ENCODE peak calls at places on chromosomes 5 and 9, in seven cellular contexts. T, X, N, A, G, Y and C are unnamed samples. For H3K27me3, the result is how much of the 10 kb centered on the place peaks cover.

GRCh38 chr5:170353011-170353890 is 35.9 kb downstream of the KCNMB1 start:
- DNase-seq in T (no peak), X (no peak), N (no peak), A (no peak), G (no peak), Y (peak), C (no peak)

GRCh38 chr9:136740971-136741884 is 1.5 kb downstream of the LCN10 start:
- DNase-seq in T (no peak), X (peak), N (no peak), A (no peak), G (no peak), Y (peak), C (no peak)

GRCh38 chr9:14347408-14348224 is 33.7 kb upstream of the NFIB start:
- DNase-seq in T (no peak), X (no peak), N (no peak), A (peak), G (peak), Y (peak), C (peak)

GRCh38 chr9:6686396-6686795 is 40.9 kb upstream of the GLDC start:
- DNase-seq in T (no peak), X (peak), N (peak), A (peak), G (no peak), Y (no peak), C (no peak)

GRCh38 chr9:96515629-96516470 is 65.9 kb downstream of the HABP4 start:
- DNase-seq in T (no peak), X (peak), N (no peak), A (no peak), G (no peak), Y (no peak), C (no peak)

GRCh38 chr9:27599102-27599501 is 25.8 kb upstream of the C9orf72 start:
- DNase-seq in T (no peak), X (no peak), N (no peak), A (no peak), G (no peak), Y (no peak), C (no peak)

GRCh38 chr5:77418601-77419591 is 73.2 kb downstream of the WDR41 start:
- DNase-seq in T (no peak), X (peak), N (no peak), A (peak), G (peak), Y (no peak), C (no peak)

GRCh38 chr5:131589510-131590348 is 45.3 kb downstream of the RAPGEF6 start:
- DNase-seq in T (peak), X (peak), N (peak), A (peak), G (no peak), Y (no peak), C (no peak)

GRCh38 chr5:150626853-150627276 is 13.6 kb upstream of the SYNPO start:
- DNase-seq in T (no peak), X (no peak), N (no peak), A (no peak), G (peak), Y (peak), C (peak)

GRCh38 chr9:133881671-133882381 is 110.3 kb downstream of the VAV2 start:
- DNase-seq in T (no peak), X (no peak), N (no peak), A (no peak), G (no peak), Y (no peak), C (peak)

GRCh38 chr9:123445981-123446610 is 90.1 kb downstream of the CRB2 start:
- DNase-seq in T (no peak), X (peak), N (no peak), A (no peak), G (no peak), Y (no peak), C (no peak)

GRCh38 chr5:172245046-172245445 is 38.5 kb downstream of the UBTD2 start:
- DNase-seq in T (no peak), X (no peak), N (no peak), A (no peak), G (no peak), Y (no peak), C (no peak)

GRCh38 chr9:9904021-9904420 is 708.8 kb downstream of the PTPRD start:
- DNase-seq in T (no peak), X (no peak), N (no peak), A (no peak), G (no peak), Y (no peak), C (no peak)

GRCh38 chr9:38315085-38315595 is 77.4 kb upstream of the ALDH1B1 start:
- DNase-seq in T (no peak), X (no peak), N (no peak), A (no peak), G (no peak), Y (no peak), C (no peak)

GRCh38 chr9:89635007-89635742 is 30.4 kb downstream of the GADD45G start:
- DNase-seq in T (no peak), X (peak), N (no peak), A (peak), G (no peak), Y (no peak), C (no peak)

GRCh38 chr9:91117959-91118651 is 243.6 kb downstream of the AUH start:
- DNase-seq in T (no peak), X (peak), N (no peak), A (no peak), G (peak), Y (peak), C (peak)

GRCh38 chr9:96031366-96031824 is 155.9 kb downstream of the ERCC6L2 start:
- DNase-seq in T (no peak), X (no peak), N (no peak), A (peak), G (peak), Y (peak), C (no peak)

DNA sequence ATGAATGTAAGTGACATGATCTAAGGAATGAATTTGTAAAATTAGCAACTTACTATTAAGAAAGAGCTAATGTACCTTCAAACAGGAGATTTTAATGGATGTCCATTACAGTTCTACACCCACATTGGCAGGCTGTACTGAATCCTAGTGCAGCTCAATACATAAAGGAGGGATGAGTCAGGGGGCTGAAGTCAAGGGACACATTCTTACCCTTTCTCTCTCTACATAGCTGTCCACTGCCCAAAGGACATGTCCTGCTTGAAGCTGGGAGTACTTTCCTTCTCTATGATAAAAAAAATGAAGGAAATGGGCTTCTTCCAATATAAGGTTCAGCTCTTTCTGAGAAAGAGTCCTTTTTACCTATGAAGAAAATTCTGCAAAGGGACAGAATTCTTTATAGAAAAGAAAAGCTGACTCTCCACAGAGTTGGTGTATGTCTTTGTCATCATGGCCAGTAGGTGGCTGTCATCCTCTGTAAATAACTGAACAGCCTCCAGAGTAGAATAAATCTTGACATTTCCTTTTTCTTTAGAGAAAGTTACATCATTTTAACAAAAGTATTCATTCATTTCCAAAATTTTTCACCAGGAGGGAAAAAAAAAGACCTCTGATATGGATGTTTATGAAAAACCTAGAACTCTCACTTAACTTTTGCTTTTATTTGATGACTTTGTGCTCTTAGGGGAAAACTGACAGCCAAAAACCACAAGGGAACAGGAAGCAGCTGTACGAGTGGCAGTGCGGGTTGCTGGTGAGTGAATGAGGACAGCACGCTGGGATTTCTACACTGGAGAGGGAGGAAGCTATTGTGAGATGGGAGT is 13.1 kb upstream of the IFNA14 start:
- DNase-seq in T (no peak), X (peak), N (peak), A (peak), G (no peak), Y (peak), C (peak)
- TF ChIP-seq CTCF in T (peak), X (peak), N (peak), A (peak), G (peak), Y (peak), C (peak)

GRCh38 chr5:84688566-84688965 is 303.9 kb upstream of the EDIL3 start:
- DNase-seq in T (no peak), X (peak), N (no peak), A (peak), G (no peak), Y (no peak), C (no peak)

GRCh38 chr5:84683594-84683993 is 298.9 kb upstream of the EDIL3 start:
- DNase-seq in T (no peak), X (no peak), N (no peak), A (no peak), G (no peak), Y (no peak), C (no peak)

GRCh38 chr5:84680908-84681307 is 296.2 kb upstream of the EDIL3 start:
- DNase-seq in T (no peak), X (no peak), N (no peak), A (peak), G (no peak), Y (no peak), C (no peak)

GRCh38 chr5:84682531-84682930 is 297.9 kb upstream of the EDIL3 start:
- DNase-seq in T (no peak), X (no peak), N (no peak), A (no peak), G (no peak), Y (no peak), C (no peak)

DNA sequence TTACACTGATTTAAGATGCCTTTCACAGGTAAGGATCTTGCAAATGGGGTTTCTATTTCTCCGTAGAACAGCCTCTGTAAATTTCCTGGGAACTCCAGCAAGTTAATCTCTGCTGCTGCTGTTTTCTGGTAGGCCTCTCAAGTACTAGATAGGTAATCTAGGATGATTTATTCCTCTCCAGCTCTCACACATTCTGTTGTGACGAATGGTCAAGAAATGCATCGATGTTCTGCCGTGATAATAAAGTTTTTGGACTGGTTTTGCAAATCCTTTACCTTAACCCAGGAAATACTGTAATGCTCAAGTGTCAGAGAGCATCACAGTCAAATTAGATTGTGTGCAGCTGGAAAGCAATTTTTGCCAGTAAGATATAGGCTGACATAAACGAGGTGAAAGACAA is 300.4 kb upstream of the EDIL3 start:
- DNase-seq in T (no peak), X (no peak), N (no peak), A (no peak), G (no peak), Y (no peak), C (no peak)
- H3K4me3 ChIP-seq in T (no peak), X (no peak), N (no peak), A (no peak), G (no peak), Y (no peak), C (no peak)

GRCh38 chr9:129183495-129184308 is 5.6 kb upstream of the IER5L start:
- DNase-seq in T (no peak), X (peak), N (no peak), A (no peak), G (no peak), Y (no peak), C (no peak)

GRCh38 chr9:129178983-129179382 is 922 bp upstream of the IER5L start:
- DNase-seq in T (no peak), X (no peak), N (no peak), A (no peak), G (no peak), Y (no peak), C (no peak)

GRCh38 chr9:129182122-129182521 is 4.1 kb upstream of the IER5L start:
- DNase-seq in T (no peak), X (no peak), N (no peak), A (no peak), G (no peak), Y (no peak), C (no peak)

GRCh38 chr9:129182625-129183494 is 4.8 kb upstream of the IER5L start:
- DNase-seq in T (no peak), X (no peak), N (peak), A (peak), G (no peak), Y (peak), C (peak)

DNA sequence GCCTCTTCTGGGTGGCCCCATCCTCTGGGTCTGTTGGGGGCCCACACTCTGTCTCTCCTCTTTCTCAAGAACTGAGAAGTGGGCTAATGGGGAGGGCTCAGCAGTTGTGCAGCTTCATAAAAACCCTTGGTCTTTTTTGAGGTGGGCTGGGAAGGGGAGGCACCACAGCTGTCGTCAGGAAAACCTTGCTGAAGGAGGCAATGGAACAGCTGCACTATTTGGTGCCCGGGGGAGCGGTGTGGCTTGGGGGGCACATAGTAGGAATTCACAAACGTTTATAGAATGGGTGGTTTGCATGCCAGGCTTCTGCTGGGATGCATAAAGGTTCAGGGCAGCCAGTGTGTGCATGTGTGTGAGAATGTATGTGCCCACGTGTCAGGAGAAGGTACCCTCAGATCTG is 3.2 kb upstream of the IER5L start:
- DNase-seq in T (no peak), X (no peak), N (no peak), A (no peak), G (no peak), Y (no peak), C (no peak)
- H3K27me3 ChIP-seq in T (under half), X (under half), N (under half), A (under half), G (under half), Y (under half), C (under half)

DNA sequence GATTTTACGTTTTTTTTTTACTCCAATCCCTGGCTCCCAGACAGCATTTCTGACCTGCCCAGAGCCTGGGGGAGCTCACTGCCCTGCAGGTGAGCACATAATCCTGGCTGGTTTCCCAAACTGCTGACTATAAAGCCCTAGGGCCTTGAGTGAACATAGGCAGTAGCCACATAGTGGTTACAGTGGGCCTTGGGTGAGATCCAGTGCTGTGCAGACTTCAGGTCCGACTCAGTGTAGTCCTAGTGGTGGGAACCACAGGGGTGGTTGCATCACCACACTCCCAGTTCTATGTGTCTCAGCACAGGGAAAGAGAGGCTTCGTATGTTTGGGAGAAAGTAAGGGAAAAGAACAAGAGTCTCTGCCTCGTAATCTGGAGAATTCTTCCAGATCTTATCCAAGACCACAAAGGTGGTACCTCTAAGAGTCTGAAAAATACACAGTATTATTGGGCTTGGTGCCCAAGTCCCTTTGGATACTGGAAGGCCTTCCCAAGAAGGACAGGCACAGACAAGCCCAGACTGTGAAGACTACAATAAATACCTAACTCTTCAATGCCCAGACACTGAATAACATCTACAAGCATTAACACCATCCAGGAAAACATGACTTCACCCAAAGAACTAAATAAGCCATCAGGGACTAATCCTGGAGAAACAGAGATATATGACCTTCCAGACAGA is 89.4 kb downstream of the TSSK1B start:
- DNase-seq in T (no peak), X (peak), N (no peak), A (peak), G (no peak), Y (no peak), C (no peak)
- TF ChIP-seq CTCF in T (no peak), X (peak), N (no peak), A (no peak), G (no peak), Y (no peak), C (no peak)

GRCh38 chr5:39137391-39138181 is 63.4 kb upstream of the RICTOR start:
- DNase-seq in T (no peak), X (no peak), N (no peak), A (peak), G (no peak), Y (no peak), C (no peak)
- H3K4me3 ChIP-seq in T (no peak), X (no peak), N (no peak), A (no peak), G (no peak), Y (no peak), C (no peak)

GRCh38 chr5:135167634-135168033 is 133.6 kb upstream of the PITX1 start:
- DNase-seq in T (no peak), X (no peak), N (no peak), A (no peak), G (no peak), Y (no peak), C (no peak)
- H3K27me3 ChIP-seq in T (under half), X (under half), N (under half), A (under half), G (under half), Y (under half), C (under half)

DNA sequence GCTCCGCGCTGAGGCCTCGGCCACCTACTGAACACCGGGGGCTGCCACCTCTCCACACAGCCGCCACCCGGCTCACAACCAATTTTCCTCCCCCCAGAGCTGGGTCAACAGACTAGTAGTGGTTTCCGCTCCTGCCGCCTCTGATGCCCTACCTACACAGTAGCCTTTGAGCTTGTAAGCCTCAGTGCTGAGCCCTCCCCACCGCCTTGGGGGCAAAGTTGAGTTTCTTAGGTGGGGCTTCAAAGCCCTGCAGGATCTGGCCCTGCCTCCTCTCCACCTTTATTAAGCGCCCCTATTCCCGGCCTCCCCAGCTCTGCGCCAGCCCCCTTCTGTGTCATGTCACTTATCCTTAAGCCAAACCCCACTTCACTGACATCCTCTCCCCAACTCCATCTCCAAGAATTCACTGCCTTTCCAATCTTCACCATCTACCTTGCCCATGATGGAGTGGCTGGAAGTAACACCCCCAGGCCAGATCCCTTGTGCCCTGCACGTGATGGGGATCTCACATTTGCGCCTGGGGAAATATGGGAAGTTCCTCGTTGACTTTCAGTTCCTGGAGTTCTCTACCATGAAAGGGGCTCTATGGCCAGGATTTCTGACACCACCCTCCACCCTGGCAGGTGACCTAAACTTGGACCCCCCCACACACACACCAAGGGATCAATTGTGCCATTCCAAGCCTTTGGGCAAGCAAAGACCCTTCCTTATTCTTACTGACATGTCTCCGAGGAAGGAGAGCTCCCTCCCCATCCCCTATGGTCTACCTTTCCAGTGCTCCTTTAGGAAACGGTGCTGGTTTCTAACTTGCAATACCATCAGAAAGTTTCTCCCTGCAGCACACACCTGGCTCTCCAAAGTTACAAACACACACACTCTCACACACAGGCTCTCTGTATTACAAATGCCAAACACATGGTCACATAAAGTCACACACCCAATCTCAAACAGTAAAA is 2.7 kb upstream of the CNTFR start:
- DNase-seq in T (no peak), X (no peak), N (no peak), A (no peak), G (no peak), Y (no peak), C (no peak)
- TF ChIP-seq CTCF in T (no peak), X (no peak), N (no peak), A (no peak), G (no peak), Y (no peak), C (no peak)

DNA sequence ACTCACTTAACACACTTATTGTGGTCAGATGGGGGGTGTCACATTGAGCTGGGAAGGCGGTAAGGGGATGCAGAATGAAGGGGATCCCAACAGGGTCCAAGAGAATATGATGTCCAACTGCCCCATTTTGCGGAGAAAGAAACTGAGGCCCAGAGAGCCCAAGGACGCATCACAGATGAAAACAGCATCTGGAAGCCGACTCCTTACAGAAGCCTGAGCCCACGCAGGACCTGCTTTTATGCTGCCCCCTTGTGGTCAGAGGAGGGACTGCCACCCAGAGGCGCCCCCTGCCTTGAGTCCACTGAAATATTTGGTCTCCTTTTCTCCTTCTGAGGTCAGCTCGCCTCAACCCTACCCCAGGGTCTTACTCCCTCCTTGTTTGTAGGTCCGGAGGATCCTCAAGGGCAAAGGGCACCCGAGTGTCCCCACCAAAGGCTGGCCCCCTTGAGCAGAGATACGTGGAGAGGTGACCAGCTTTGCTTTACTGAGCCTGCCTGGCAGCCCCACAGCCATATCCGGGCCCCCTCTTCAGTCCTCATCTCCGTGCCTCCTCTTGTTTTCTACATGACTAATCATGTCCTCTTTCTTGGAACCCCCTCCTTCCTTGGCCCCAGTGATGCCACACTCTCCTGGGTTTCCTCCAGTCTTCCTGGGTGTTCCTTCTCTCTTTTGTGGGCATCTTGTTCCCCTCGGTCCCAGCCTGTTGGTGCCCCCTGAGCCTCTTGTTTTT is 30.0 kb upstream of the TTLL11 start:
- DNase-seq in T (peak), X (peak), N (peak), A (peak), G (peak), Y (peak), C (peak)
- H3K4me3 ChIP-seq in T (no peak), X (no peak), N (no peak), A (no peak), G (no peak), Y (no peak), C (no peak)